ENCODE peak calls at places on chromosome 18, in seven cellular contexts. H, E, F, D, C, R and A are unnamed samples.

GRCh38 chr18:31603335-31603734 is 11.7 kb downstream of the TTR start:
- DNase-seq in H (no peak), E (no peak), F (no peak), D (no peak), C (no peak), R (peak), A (peak)

GRCh38 chr18:34025172-34025801 is 199.4 kb downstream of the NOL4 start:
- DNase-seq in H (no peak), E (no peak), F (no peak), D (no peak), C (no peak), R (no peak), A (no peak)

GRCh38 chr18:44681039-44681595 is 429 bp downstream of the SETBP1 start:
- DNase-seq in H (no peak), E (no peak), F (peak), D (no peak), C (no peak), R (no peak), A (no peak)

GRCh38 chr18:78984941-78985784 is 5.5 kb downstream of the SALL3 start:
- DNase-seq in H (no peak), E (no peak), F (no peak), D (peak), C (peak), R (peak), A (peak)

GRCh38 chr18:41444943-41445342 is 510.1 kb upstream of the PIK3C3 start:
- DNase-seq in H (no peak), E (no peak), F (no peak), D (no peak), C (no peak), R (peak), A (no peak)

GRCh38 chr18:41695441-41695840 is 259.6 kb upstream of the PIK3C3 start:
- DNase-seq in H (no peak), E (no peak), F (no peak), D (no peak), C (no peak), R (no peak), A (no peak)

GRCh38 chr18:29501952-29502351 is 1325.0 kb upstream of the CDH2 start:
- DNase-seq in H (no peak), E (no peak), F (no peak), D (no peak), C (peak), R (peak), A (peak)

GRCh38 chr18:48031011-48031480 is 100.6 kb upstream of the SMAD2 start:
- DNase-seq in H (no peak), E (peak), F (peak), D (peak), C (peak), R (peak), A (peak)

GRCh38 chr18:49639643-49640361 is 77.9 kb downstream of the LIPG start:
- DNase-seq in H (peak), E (no peak), F (no peak), D (no peak), C (no peak), R (no peak), A (no peak)

GRCh38 chr18:14179306-14179705 is 47.1 kb upstream of the ZNF519 start:
- DNase-seq in H (no peak), E (no peak), F (no peak), D (no peak), C (no peak), R (no peak), A (no peak)

GRCh38 chr18:9109523-9109922 is 7.0 kb downstream of the NDUFV2 start:
- DNase-seq in H (no peak), E (peak), F (no peak), D (no peak), C (no peak), R (no peak), A (no peak)

GRCh38 chr18:75783816-75784215 is 356.3 kb upstream of the SMIM21 start:
- DNase-seq in H (no peak), E (no peak), F (no peak), D (no peak), C (no peak), R (no peak), A (no peak)

GRCh38 chr18:76736309-76736708 is 86.0 kb upstream of the ZNF236 start:
- DNase-seq in H (no peak), E (no peak), F (no peak), D (no peak), C (no peak), R (no peak), A (no peak)

GRCh38 chr18:39724652-39725051 is 2159.1 kb upstream of the CELF4 start:
- DNase-seq in H (no peak), E (no peak), F (no peak), D (no peak), C (no peak), R (peak), A (no peak)

GRCh38 chr18:35029103-35029502 is 12.1 kb upstream of the MAPRE2 start:
- DNase-seq in H (peak), E (peak), F (no peak), D (no peak), C (no peak), R (no peak), A (no peak)

GRCh38 chr18:11585596-11585995 is 23.8 kb upstream of the SLC35G4 start:
- DNase-seq in H (no peak), E (no peak), F (no peak), D (no peak), C (no peak), R (no peak), A (no peak)

GRCh38 chr18:11714244-11714918 is 25.3 kb downstream of the GNAL start:
- DNase-seq in H (no peak), E (no peak), F (no peak), D (no peak), C (no peak), R (no peak), A (no peak)